ENCODE peak calls at places on chromosomes 2 and 18, in five cellular contexts. T is GM12864; V is activated CD8-positive, alpha-beta memory T cell treated with anti-CD3 and anti-CD28 coated beads for 48 hours; U is T-helper 2 cell; I is activated effector memory CD4-positive, alpha-beta T cell treated with anti-CD3 and anti-CD28 coated beads, Interleukin-2, amount 50 U/mL, for 16 hours. M is an unnamed sample.

GRCh38 chr2:85308951-85309555 is 18.7 kb downstream of the TGOLN2 start:
- DNase-seq in V (no peak), U (no peak), T (no peak), I (no peak), M (no peak)

GRCh38 chr2:196696423-196697073 is 57.0 kb downstream of the CCDC150 start:
- DNase-seq in I (no peak), U (no peak), V (no peak), T (no peak), M (no peak)

GRCh38 chr2:17000083-17000482 is 334.4 kb upstream of the CYRIA start:
- DNase-seq in I (no peak), U (no peak), T (no peak), V (no peak), M (no peak)

GRCh38 chr2:126902859-126903258 is 4.2 kb downstream of the TEX51 start:
- DNase-seq in V (no peak), I (peak; percentile 46), T (no peak), U (no peak), M (no peak)

GRCh38 chr2:66888791-66889631 is 454.1 kb downstream of the MEIS1 start:
- DNase-seq in I (no peak), T (no peak), V (no peak), U (no peak), M (no peak)

GRCh38 chr18:69936191-69936558 is 11.5 kb downstream of the CD226 start:
- DNase-seq in I (no peak), U (peak; percentile 64), T (no peak), V (no peak), M (no peak)

GRCh38 chr2:68423966-68424650 is 43.0 kb downstream of the FBXO48 start:
- DNase-seq in T (peak; percentile 89), I (no peak), U (peak; percentile 78), V (no peak), M (no peak)

GRCh38 chr2:236180831-236181453 is 12.8 kb upstream of the GBX2 start:
- DNase-seq in T (peak; percentile 8), I (no peak), U (peak; percentile 34), V (no peak), M (no peak)

GRCh38 chr2:8848328-8849100 is 11.1 kb upstream of the KIDINS220 start:
- DNase-seq in U (no peak), I (no peak), V (no peak), T (no peak), M (no peak)

GRCh38 chr2:179932786-179933185 is 71.4 kb upstream of the ZNF385B start:
- DNase-seq in I (no peak), V (no peak), T (no peak), U (no peak), M (no peak)

GRCh38 chr2:18373664-18374063 is 186.8 kb downstream of the RDH14 start:
- DNase-seq in U (no peak), V (no peak), I (no peak), T (no peak), M (no peak)

GRCh38 chr2:105795575-105795934 is 50.8 kb downstream of the NCK2 start:
- DNase-seq in V (no peak), T (no peak), U (peak; percentile 57), I (peak; percentile 76), M (no peak)

GRCh38 chr2:73257425-73258125 is 23.5 kb downstream of the CCT7 start:
- DNase-seq in T (no peak), U (peak; percentile 17), V (no peak), I (no peak), M (no peak)

GRCh38 chr2:99957724-99958123 is 184.7 kb downstream of the AFF3 start:
- DNase-seq in I (no peak), U (no peak), V (no peak), T (no peak), M (no peak)

GRCh38 chr2:129929321-129930290 is 49.9 kb upstream of the RAB6C start:
- DNase-seq in U (no peak), I (no peak), T (no peak), V (no peak), M (no peak)

GRCh38 chr2:72953976-72954375 is 36.7 kb downstream of the EMX1 start:
- DNase-seq in V (no peak), I (peak; percentile 67), U (peak; percentile 88), T (no peak), M (no peak)

GRCh38 chr2:84904151-84904550 is 1.3 kb upstream of the TMSB10 start:
- DNase-seq in V (no peak), T (no peak), I (no peak), U (no peak), M (no peak)

GRCh38 chr2:158403237-158403636 is 53.3 kb downstream of the CCDC148 start:
- DNase-seq in T (no peak), U (no peak), V (no peak), I (no peak), M (no peak)

GRCh38 chr2:7977900-7978299 is 704.0 kb upstream of the ID2 start:
- DNase-seq in T (no peak), V (no peak), I (no peak), U (peak; percentile 80), M (no peak)

GRCh38 chr18:8029061-8029460 is 461.9 kb downstream of the PTPRM start:
- DNase-seq in V (no peak), T (no peak), I (no peak), U (no peak), M (no peak)

GRCh38 chr18:55275042-55275897 is 312.7 kb downstream of the TCF4 start:
- DNase-seq in T (no peak), U (peak; percentile 48), V (no peak), I (no peak), M (no peak)

GRCh38 chr2:205347899-205348298 is 334.4 kb upstream of the NRP2 start:
- DNase-seq in T (no peak), V (no peak), I (no peak), U (no peak), M (no peak)

GRCh38 chr2:85181093-85181685 is 48.0 kb downstream of the TCF7L1 start:
- DNase-seq in T (no peak), V (no peak), U (no peak), I (peak; percentile 22), M (no peak)

GRCh38 chr2:60530660-60531276 is 22.7 kb downstream of the BCL11A start:
- DNase-seq in V (no peak), I (no peak), T (no peak), U (no peak), M (peak; percentile 67)

GRCh38 chr2:144663217-144663616 is 143.3 kb upstream of the ZEB2 start:
- DNase-seq in V (no peak), I (no peak), U (no peak), T (no peak), M (no peak)